ENCODE peak calls at places on chromosomes 7 and 10, in six cellular contexts. One of them, this sample, is unnamed.

GRCh38 chr10:113997428-113997827 is 46.2 kb upstream of the ADRB1 start:
- DNase-seq in mesenchymal stem cell: no peak
- DNase-seq in neuronal stem cell: no peak
- DNase-seq in trophoblast cell: no peak
- DNase-seq in IMR-90: no peak
- DNase-seq in H1: no peak
- DNase-seq in this sample: no peak

GRCh38 chr7:18508441-18509427 is 13.2 kb downstream of the HDAC9 start:
- DNase-seq in mesenchymal stem cell: peak; percentile 97
- DNase-seq in IMR-90: peak; percentile 98
- DNase-seq in neuronal stem cell: no peak
- DNase-seq in trophoblast cell: peak; percentile 2
- DNase-seq in H1: no peak
- DNase-seq in this sample: no peak

GRCh38 chr7:77426052-77426404 is 9.9 kb upstream of the GSAP start:
- DNase-seq in IMR-90: no peak
- DNase-seq in mesenchymal stem cell: no peak
- DNase-seq in trophoblast cell: no peak
- DNase-seq in H1: no peak
- DNase-seq in neuronal stem cell: no peak
- DNase-seq in this sample: no peak

GRCh38 chr10:130265542-130265941 is 129.4 kb downstream of the GLRX3 start:
- DNase-seq in H1: no peak
- DNase-seq in neuronal stem cell: no peak
- DNase-seq in trophoblast cell: no peak
- DNase-seq in mesenchymal stem cell: no peak
- DNase-seq in IMR-90: no peak
- DNase-seq in this sample: no peak

GRCh38 chr7:102146122-102146521 is 140.5 kb upstream of the SH2B2 start:
- DNase-seq in neuronal stem cell: no peak
- DNase-seq in H1: no peak
- DNase-seq in IMR-90: no peak
- DNase-seq in mesenchymal stem cell: no peak
- DNase-seq in trophoblast cell: no peak
- DNase-seq in this sample: no peak

GRCh38 chr7:44138698-44139097 is 2.4 kb downstream of the MYL7 start:
- DNase-seq in IMR-90: no peak
- DNase-seq in mesenchymal stem cell: no peak
- DNase-seq in H1: no peak
- DNase-seq in trophoblast cell: no peak
- DNase-seq in neuronal stem cell: no peak
- DNase-seq in this sample: no peak

GRCh38 chr7:48292949-48293348 is 121.7 kb downstream of the ABCA13 start:
- DNase-seq in H1: no peak
- DNase-seq in neuronal stem cell: no peak
- DNase-seq in IMR-90: no peak
- DNase-seq in mesenchymal stem cell: no peak
- DNase-seq in trophoblast cell: no peak
- DNase-seq in this sample: no peak

GRCh38 chr7:73557397-73558257 is at the start of gene BCL7B:
- DNase-seq in trophoblast cell: peak; percentile 89
- DNase-seq in neuronal stem cell: peak; percentile 68
- DNase-seq in IMR-90: peak; percentile 47
- DNase-seq in H1: peak; percentile 38
- DNase-seq in mesenchymal stem cell: peak; percentile 65
- DNase-seq in this sample: peak; percentile 83

GRCh38 chr10:70970830-70971229 is 82.5 kb upstream of the PCBD1 start:
- DNase-seq in IMR-90: peak; percentile 23
- DNase-seq in neuronal stem cell: no peak
- DNase-seq in trophoblast cell: no peak
- DNase-seq in mesenchymal stem cell: no peak
- DNase-seq in H1: peak; percentile 31
- DNase-seq in this sample: peak; percentile 55

GRCh38 chr7:7178906-7179305 is 3.4 kb upstream of the C1GALT1 start:
- DNase-seq in mesenchymal stem cell: no peak
- DNase-seq in trophoblast cell: no peak
- DNase-seq in H1: no peak
- DNase-seq in IMR-90: no peak
- DNase-seq in neuronal stem cell: no peak
- DNase-seq in this sample: no peak

GRCh38 chr7:100583132-100584045 is 2.5 kb downstream of the LRCH4 start:
- DNase-seq in IMR-90: peak; percentile 67
- DNase-seq in H1: no peak
- DNase-seq in neuronal stem cell: no peak
- DNase-seq in mesenchymal stem cell: peak; percentile 90
- DNase-seq in trophoblast cell: no peak
- DNase-seq in this sample: peak; percentile 58

GRCh38 chr7:143519411-143520131 is 41.9 kb downstream of the TAS2R41 start:
- DNase-seq in IMR-90: peak; percentile 68
- DNase-seq in trophoblast cell: no peak
- DNase-seq in mesenchymal stem cell: peak; percentile 47
- DNase-seq in neuronal stem cell: no peak
- DNase-seq in H1: no peak
- DNase-seq in this sample: no peak

GRCh38 chr7:131164025-131164899 is 163.4 kb upstream of the MKLN1 start:
- DNase-seq in mesenchymal stem cell: peak; percentile 72
- DNase-seq in IMR-90: peak; percentile 81
- DNase-seq in trophoblast cell: peak; percentile 45
- DNase-seq in H1: no peak
- DNase-seq in neuronal stem cell: no peak
- DNase-seq in this sample: no peak

GRCh38 chr7:16071246-16071857 is 350.0 kb downstream of the CRPPA start:
- DNase-seq in trophoblast cell: no peak
- DNase-seq in IMR-90: peak; percentile 67
- DNase-seq in H1: no peak
- DNase-seq in neuronal stem cell: peak; percentile 47
- DNase-seq in mesenchymal stem cell: peak; percentile 68
- DNase-seq in this sample: no peak

GRCh38 chr7:111756687-111757178 is 194.4 kb upstream of the IMMP2L start:
- DNase-seq in neuronal stem cell: peak; percentile 44
- DNase-seq in IMR-90: peak; percentile 82
- DNase-seq in mesenchymal stem cell: peak; percentile 77
- DNase-seq in H1: no peak
- DNase-seq in trophoblast cell: no peak
- DNase-seq in this sample: peak; percentile 74

GRCh38 chr10:123357363-123358075 is 203.3 kb downstream of the BUB3 start:
- DNase-seq in mesenchymal stem cell: no peak
- DNase-seq in IMR-90: no peak
- DNase-seq in neuronal stem cell: peak; percentile 82
- DNase-seq in H1: no peak
- DNase-seq in trophoblast cell: no peak
- DNase-seq in this sample: no peak

GRCh38 chr7:147999962-148000361 is 590.6 kb upstream of the C7orf33 start:
- DNase-seq in trophoblast cell: no peak
- DNase-seq in neuronal stem cell: no peak
- DNase-seq in mesenchymal stem cell: no peak
- DNase-seq in IMR-90: no peak
- DNase-seq in H1: peak; percentile 57
- DNase-seq in this sample: peak; percentile 64

GRCh38 chr7:108455833-108456677 is at the start of gene NRCAM:
- DNase-seq in neuronal stem cell: peak; percentile 85
- DNase-seq in IMR-90: no peak
- DNase-seq in trophoblast cell: no peak
- DNase-seq in H1: peak; percentile 80
- DNase-seq in mesenchymal stem cell: peak; percentile 39
- DNase-seq in this sample: peak; percentile 94

GRCh38 chr7:76512941-76513816 is 2.8 kb downstream of the UPK3B start:
- DNase-seq in mesenchymal stem cell: peak; percentile 34
- DNase-seq in H1: no peak
- DNase-seq in neuronal stem cell: no peak
- DNase-seq in trophoblast cell: no peak
- DNase-seq in IMR-90: no peak
- DNase-seq in this sample: peak; percentile 76

GRCh38 chr7:38840736-38841460 is 68.1 kb downstream of the VPS41 start:
- DNase-seq in trophoblast cell: no peak
- DNase-seq in neuronal stem cell: no peak
- DNase-seq in mesenchymal stem cell: peak; percentile 88
- DNase-seq in H1: no peak
- DNase-seq in IMR-90: peak; percentile 93
- DNase-seq in this sample: no peak

GRCh38 chr10:30056767-30057355 is 2.5 kb downstream of the JCAD start:
- DNase-seq in mesenchymal stem cell: peak; percentile 51
- DNase-seq in neuronal stem cell: no peak
- DNase-seq in H1: no peak
- DNase-seq in IMR-90: no peak
- DNase-seq in trophoblast cell: no peak
- DNase-seq in this sample: no peak

GRCh38 chr10:85003083-85003482 is 674.7 kb downstream of the CCSER2 start:
- DNase-seq in neuronal stem cell: no peak
- DNase-seq in H1: no peak
- DNase-seq in trophoblast cell: no peak
- DNase-seq in IMR-90: no peak
- DNase-seq in mesenchymal stem cell: no peak
- DNase-seq in this sample: no peak

GRCh38 chr7:43808410-43808809 is 49.9 kb downstream of the BLVRA start:
- DNase-seq in H1: no peak
- DNase-seq in IMR-90: no peak
- DNase-seq in neuronal stem cell: no peak
- DNase-seq in mesenchymal stem cell: no peak
- DNase-seq in trophoblast cell: peak; percentile 4
- DNase-seq in this sample: no peak

GRCh38 chr10:21195149-21195731 is 298.1 kb upstream of the NEBL start:
- DNase-seq in trophoblast cell: peak; percentile 66
- DNase-seq in neuronal stem cell: no peak
- DNase-seq in IMR-90: no peak
- DNase-seq in mesenchymal stem cell: no peak
- DNase-seq in H1: no peak
- DNase-seq in this sample: no peak

GRCh38 chr7:55477781-55478374 is 94.4 kb downstream of the VOPP1 start:
- DNase-seq in H1: no peak
- DNase-seq in IMR-90: peak; percentile 96
- DNase-seq in neuronal stem cell: no peak
- DNase-seq in trophoblast cell: peak; percentile 60
- DNase-seq in mesenchymal stem cell: peak; percentile 83
- DNase-seq in this sample: peak; percentile 24

GRCh38 chr10:63128443-63128842 is 4.7 kb upstream of the NRBF2 start:
- DNase-seq in H1: no peak
- DNase-seq in IMR-90: peak; percentile 70
- DNase-seq in trophoblast cell: no peak
- DNase-seq in mesenchymal stem cell: no peak
- DNase-seq in neuronal stem cell: no peak
- DNase-seq in this sample: no peak

GRCh38 chr10:65571011-65571570 is 1354.7 kb upstream of the LRRTM3 start:
- DNase-seq in trophoblast cell: no peak
- DNase-seq in IMR-90: no peak
- DNase-seq in H1: no peak
- DNase-seq in neuronal stem cell: no peak
- DNase-seq in mesenchymal stem cell: peak; percentile 9
- DNase-seq in this sample: peak; percentile 34
- H4K8ac ChIP-seq in trophoblast cell: peak overlapping the region; percentile 73
- H4K8ac ChIP-seq in IMR-90: peak overlapping the region; percentile 95
- H4K8ac ChIP-seq in H1: no peak overlapping the region
- H4K8ac ChIP-seq in neuronal stem cell: no peak overlapping the region
- H4K8ac ChIP-seq in mesenchymal stem cell: no peak overlapping the region
- H4K8ac ChIP-seq in this sample: no peak overlapping the region

DNA sequence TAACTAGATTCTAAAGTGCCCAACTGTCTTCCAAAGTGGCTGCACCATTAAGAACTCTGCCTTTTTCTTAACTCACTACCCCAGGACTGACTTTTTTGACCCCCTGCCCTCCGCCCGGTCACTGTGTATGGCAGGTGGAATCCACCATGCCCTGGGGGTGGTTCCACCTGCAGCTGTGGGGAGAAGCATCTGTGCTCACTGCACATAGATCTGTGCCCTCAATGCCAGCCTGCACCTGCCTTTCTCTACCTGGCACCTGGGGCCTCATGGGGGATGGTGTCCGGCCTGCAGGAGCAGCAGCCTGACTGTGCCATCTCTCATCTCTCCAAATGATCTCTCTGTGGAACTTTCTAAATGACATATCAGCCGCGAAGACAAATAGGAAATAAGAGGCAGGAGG is 353.5 kb downstream of the PAXIP1 start:
- DNase-seq in trophoblast cell: no peak
- DNase-seq in neuronal stem cell: no peak
- DNase-seq in mesenchymal stem cell: no peak
- DNase-seq in IMR-90: no peak
- DNase-seq in H1: no peak
- DNase-seq in this sample: no peak
- H3K14ac ChIP-seq in trophoblast cell: no peak overlapping the region
- H3K14ac ChIP-seq in neuronal stem cell: no peak overlapping the region
- H3K14ac ChIP-seq in mesenchymal stem cell: no peak overlapping the region
- H3K14ac ChIP-seq in IMR-90: no peak overlapping the region
- H3K14ac ChIP-seq in H1: no peak overlapping the region
- H3K14ac ChIP-seq in this sample: no peak overlapping the region

DNA sequence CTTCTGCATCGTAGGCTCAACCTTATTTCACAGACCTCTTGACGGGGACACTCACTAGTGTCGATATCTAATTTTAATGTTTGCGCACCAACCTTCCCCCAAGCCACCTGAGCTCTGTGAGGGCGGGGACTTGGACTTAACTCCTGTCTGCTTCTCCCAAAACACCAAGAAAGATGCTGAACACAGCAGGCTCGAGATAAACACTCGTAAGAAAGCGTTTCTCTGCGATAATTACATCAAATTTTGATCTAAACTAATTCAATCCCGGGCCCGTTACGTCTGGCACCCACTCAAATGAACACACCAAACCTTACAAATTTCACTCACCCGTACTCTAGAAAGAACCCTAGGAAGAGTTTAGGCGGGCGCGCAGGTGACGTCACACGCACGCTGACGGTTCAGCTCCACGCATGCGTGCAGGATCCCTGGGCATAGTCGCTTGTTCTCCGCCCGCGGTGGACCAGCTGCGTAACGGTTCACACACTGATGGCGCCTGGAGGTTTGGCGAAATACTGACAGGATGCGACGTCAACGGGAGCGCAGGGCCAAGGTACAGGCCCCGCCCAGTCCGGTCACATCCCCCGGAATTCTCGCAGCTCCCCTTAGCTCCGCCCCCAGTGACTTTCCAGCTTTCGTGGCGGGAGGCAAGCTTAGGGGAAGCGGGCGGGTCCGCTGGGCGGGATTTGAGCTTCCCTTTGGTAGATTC is at the start of gene POT1:
- DNase-seq in neuronal stem cell: peak; percentile 97
- DNase-seq in IMR-90: peak; percentile 100
- DNase-seq in H1: peak; percentile 99
- DNase-seq in trophoblast cell: peak; percentile 100
- DNase-seq in mesenchymal stem cell: peak; percentile 99
- DNase-seq in this sample: peak; percentile 99
- H4K8ac ChIP-seq in neuronal stem cell: no peak within 1 kb of the TSS
- H4K8ac ChIP-seq in IMR-90: peak within 1 kb of the TSS; percentile 97
- H4K8ac ChIP-seq in H1: no peak within 1 kb of the TSS
- H4K8ac ChIP-seq in trophoblast cell: peak within 1 kb of the TSS; percentile 80
- H4K8ac ChIP-seq in mesenchymal stem cell: peak within 1 kb of the TSS; percentile 1
- H4K8ac ChIP-seq in this sample: no peak within 1 kb of the TSS

GRCh38 chr7:156039194-156039593 is 226.9 kb upstream of the SHH start:
- DNase-seq in mesenchymal stem cell: no peak
- DNase-seq in IMR-90: no peak
- DNase-seq in H1: no peak
- DNase-seq in trophoblast cell: no peak
- DNase-seq in neuronal stem cell: no peak
- DNase-seq in this sample: no peak
- H3K14ac ChIP-seq in mesenchymal stem cell: no peak overlapping the region
- H3K14ac ChIP-seq in IMR-90: no peak overlapping the region
- H3K14ac ChIP-seq in H1: no peak overlapping the region
- H3K14ac ChIP-seq in trophoblast cell: no peak overlapping the region
- H3K14ac ChIP-seq in neuronal stem cell: no peak overlapping the region
- H3K14ac ChIP-seq in this sample: no peak overlapping the region